ENCODE peak calls at places on chromosomes 7 and 10, in six cellular contexts. One of them, this sample, is unnamed.

GRCh38 chr10:63128443-63128842 is 4.7 kb upstream of the NRBF2 start:
- DNase-seq in AG04450: no peak
- DNase-seq in IMR-90: peak; percentile 70
- DNase-seq in GM12878: no peak
- DNase-seq in CD8-positive, alpha-beta memory T cell: no peak
- DNase-seq in CD8-positive, alpha-beta T cell: no peak
- DNase-seq in this sample: no peak

GRCh38 chr10:20040012-20040411 is 223.8 kb downstream of the PLXDC2 start:
- DNase-seq in CD8-positive, alpha-beta T cell: no peak
- DNase-seq in AG04450: no peak
- DNase-seq in CD8-positive, alpha-beta memory T cell: no peak
- DNase-seq in GM12878: no peak
- DNase-seq in IMR-90: no peak
- DNase-seq in this sample: no peak

GRCh38 chr7:159121068-159121467 is 23.6 kb downstream of the VIPR2 start:
- DNase-seq in IMR-90: no peak
- DNase-seq in CD8-positive, alpha-beta memory T cell: no peak
- DNase-seq in AG04450: no peak
- DNase-seq in GM12878: no peak
- DNase-seq in CD8-positive, alpha-beta T cell: no peak
- DNase-seq in this sample: no peak

GRCh38 chr10:7409732-7410168 is 1.1 kb downstream of the SFMBT2 start:
- DNase-seq in CD8-positive, alpha-beta memory T cell: no peak
- DNase-seq in GM12878: no peak
- DNase-seq in IMR-90: no peak
- DNase-seq in AG04450: no peak
- DNase-seq in CD8-positive, alpha-beta T cell: peak; percentile 17
- DNase-seq in this sample: no peak

GRCh38 chr10:108755661-108756060 is 1167.7 kb downstream of the XPNPEP1 start:
- DNase-seq in CD8-positive, alpha-beta T cell: no peak
- DNase-seq in IMR-90: no peak
- DNase-seq in CD8-positive, alpha-beta memory T cell: no peak
- DNase-seq in GM12878: no peak
- DNase-seq in AG04450: no peak
- DNase-seq in this sample: no peak

GRCh38 chr10:49351669-49352068 is 44.2 kb downstream of the DRGX start:
- DNase-seq in AG04450: no peak
- DNase-seq in IMR-90: no peak
- DNase-seq in CD8-positive, alpha-beta memory T cell: no peak
- DNase-seq in CD8-positive, alpha-beta T cell: no peak
- DNase-seq in GM12878: no peak
- DNase-seq in this sample: no peak

GRCh38 chr7:156474241-156474743 is 166.3 kb upstream of the RNF32 start:
- DNase-seq in CD8-positive, alpha-beta memory T cell: no peak
- DNase-seq in AG04450: peak; percentile 41
- DNase-seq in GM12878: peak; percentile 19
- DNase-seq in IMR-90: peak; percentile 90
- DNase-seq in CD8-positive, alpha-beta T cell: no peak
- DNase-seq in this sample: no peak

GRCh38 chr7:17444673-17445072 is 146.2 kb downstream of the AHR start:
- DNase-seq in CD8-positive, alpha-beta T cell: no peak
- DNase-seq in AG04450: no peak
- DNase-seq in IMR-90: peak; percentile 34
- DNase-seq in GM12878: no peak
- DNase-seq in CD8-positive, alpha-beta memory T cell: no peak
- DNase-seq in this sample: no peak

GRCh38 chr10:63699785-63700184 is 178.6 kb downstream of the REEP3 start:
- DNase-seq in GM12878: no peak
- DNase-seq in AG04450: no peak
- DNase-seq in CD8-positive, alpha-beta T cell: no peak
- DNase-seq in CD8-positive, alpha-beta memory T cell: no peak
- DNase-seq in IMR-90: peak; percentile 59
- DNase-seq in this sample: no peak

GRCh38 chr7:128304212-128304611 is 39.5 kb downstream of the RBM28 start:
- DNase-seq in CD8-positive, alpha-beta T cell: no peak
- DNase-seq in CD8-positive, alpha-beta memory T cell: no peak
- DNase-seq in AG04450: no peak
- DNase-seq in GM12878: no peak
- DNase-seq in IMR-90: no peak
- DNase-seq in this sample: no peak

GRCh38 chr10:43998021-43998809 is 349.5 kb upstream of the ZNF32 start:
- DNase-seq in IMR-90: peak; percentile 10
- DNase-seq in GM12878: no peak
- DNase-seq in CD8-positive, alpha-beta T cell: no peak
- DNase-seq in CD8-positive, alpha-beta memory T cell: no peak
- DNase-seq in AG04450: no peak
- DNase-seq in this sample: no peak

GRCh38 chr10:23457632-23458417 is 18.9 kb downstream of the OTUD1 start:
- DNase-seq in AG04450: no peak
- DNase-seq in CD8-positive, alpha-beta memory T cell: no peak
- DNase-seq in GM12878: no peak
- DNase-seq in IMR-90: no peak
- DNase-seq in CD8-positive, alpha-beta T cell: no peak
- DNase-seq in this sample: no peak

GRCh38 chr7:105269397-105269796 is 119.3 kb downstream of the SRPK2 start:
- DNase-seq in IMR-90: no peak
- DNase-seq in GM12878: no peak
- DNase-seq in AG04450: no peak
- DNase-seq in CD8-positive, alpha-beta memory T cell: no peak
- DNase-seq in CD8-positive, alpha-beta T cell: no peak
- DNase-seq in this sample: no peak

GRCh38 chr7:31478018-31478417 is 35.9 kb upstream of the ITPRID1 start:
- DNase-seq in CD8-positive, alpha-beta T cell: no peak
- DNase-seq in IMR-90: no peak
- DNase-seq in AG04450: no peak
- DNase-seq in GM12878: no peak
- DNase-seq in CD8-positive, alpha-beta memory T cell: no peak
- DNase-seq in this sample: no peak

GRCh38 chr7:34995757-34996156 is 41.5 kb downstream of the DPY19L1 start:
- DNase-seq in CD8-positive, alpha-beta memory T cell: no peak
- DNase-seq in GM12878: no peak
- DNase-seq in CD8-positive, alpha-beta T cell: no peak
- DNase-seq in IMR-90: no peak
- DNase-seq in AG04450: no peak
- DNase-seq in this sample: no peak

GRCh38 chr10:133278577-133279265 is 2.1 kb upstream of the ADAM8 start:
- DNase-seq in IMR-90: peak; percentile 49
- DNase-seq in AG04450: no peak
- DNase-seq in CD8-positive, alpha-beta memory T cell: peak; percentile 87
- DNase-seq in CD8-positive, alpha-beta T cell: peak; percentile 75
- DNase-seq in GM12878: no peak
- DNase-seq in this sample: no peak

GRCh38 chr7:4006687-4007086 is 675.4 kb upstream of the FOXK1 start:
- DNase-seq in CD8-positive, alpha-beta T cell: no peak
- DNase-seq in GM12878: no peak
- DNase-seq in CD8-positive, alpha-beta memory T cell: no peak
- DNase-seq in AG04450: no peak
- DNase-seq in IMR-90: no peak
- DNase-seq in this sample: no peak

GRCh38 chr10:114276671-114277070 is 37.6 kb downstream of the VWA2 start:
- DNase-seq in CD8-positive, alpha-beta T cell: no peak
- DNase-seq in GM12878: no peak
- DNase-seq in CD8-positive, alpha-beta memory T cell: no peak
- DNase-seq in IMR-90: no peak
- DNase-seq in AG04450: no peak
- DNase-seq in this sample: no peak

GRCh38 chr7:68699090-68699711 is 899.1 kb upstream of the AUTS2 start:
- DNase-seq in AG04450: peak; percentile 83
- DNase-seq in CD8-positive, alpha-beta T cell: no peak
- DNase-seq in CD8-positive, alpha-beta memory T cell: no peak
- DNase-seq in GM12878: no peak
- DNase-seq in IMR-90: peak; percentile 88
- DNase-seq in this sample: no peak

GRCh38 chr7:137546671-137547070 is 203.1 kb upstream of the PTN start:
- DNase-seq in AG04450: no peak
- DNase-seq in GM12878: no peak
- DNase-seq in CD8-positive, alpha-beta memory T cell: no peak
- DNase-seq in CD8-positive, alpha-beta T cell: no peak
- DNase-seq in IMR-90: peak; percentile 74
- DNase-seq in this sample: no peak

GRCh38 chr10:51879238-51879637 is 179.8 kb upstream of the CSTF2T start:
- DNase-seq in CD8-positive, alpha-beta T cell: no peak
- DNase-seq in AG04450: peak; percentile 91
- DNase-seq in IMR-90: peak; percentile 100
- DNase-seq in GM12878: peak; percentile 52
- DNase-seq in CD8-positive, alpha-beta memory T cell: no peak
- DNase-seq in this sample: no peak

GRCh38 chr7:94649313-94649924 is 6.5 kb downstream of the SGCE start:
- DNase-seq in CD8-positive, alpha-beta memory T cell: no peak
- DNase-seq in GM12878: no peak
- DNase-seq in CD8-positive, alpha-beta T cell: no peak
- DNase-seq in AG04450: no peak
- DNase-seq in IMR-90: peak; percentile 2
- DNase-seq in this sample: no peak

GRCh38 chr7:121126201-121126600 is 137.7 kb downstream of the CPED1 start:
- DNase-seq in CD8-positive, alpha-beta T cell: no peak
- DNase-seq in GM12878: no peak
- DNase-seq in CD8-positive, alpha-beta memory T cell: no peak
- DNase-seq in AG04450: no peak
- DNase-seq in IMR-90: no peak
- DNase-seq in this sample: no peak

GRCh38 chr7:16420649-16421332 is 547 bp downstream of the CRPPA start:
- DNase-seq in CD8-positive, alpha-beta memory T cell: peak; percentile 93
- DNase-seq in IMR-90: peak; percentile 82
- DNase-seq in GM12878: peak; percentile 45
- DNase-seq in AG04450: peak; percentile 63
- DNase-seq in CD8-positive, alpha-beta T cell: peak; percentile 81
- DNase-seq in this sample: peak; percentile 68

GRCh38 chr10:43211030-43211429 is 55.8 kb downstream of the RASGEF1A start:
- DNase-seq in AG04450: no peak
- DNase-seq in IMR-90: peak; percentile 15
- DNase-seq in CD8-positive, alpha-beta T cell: no peak
- DNase-seq in CD8-positive, alpha-beta memory T cell: peak; percentile 10
- DNase-seq in GM12878: no peak
- DNase-seq in this sample: no peak

GRCh38 chr10:75431180-75432111 is at the start of gene LRMDA:
- DNase-seq in IMR-90: no peak
- DNase-seq in CD8-positive, alpha-beta memory T cell: no peak
- DNase-seq in GM12878: no peak
- DNase-seq in CD8-positive, alpha-beta T cell: no peak
- DNase-seq in AG04450: no peak
- DNase-seq in this sample: no peak

GRCh38 chr7:28132959-28133745 is 47.4 kb downstream of the JAZF1 start:
- DNase-seq in IMR-90: no peak
- DNase-seq in CD8-positive, alpha-beta T cell: no peak
- DNase-seq in CD8-positive, alpha-beta memory T cell: no peak
- DNase-seq in GM12878: no peak
- DNase-seq in AG04450: no peak
- DNase-seq in this sample: no peak

GRCh38 chr7:131183611-131184119 is 144.0 kb upstream of the MKLN1 start:
- DNase-seq in CD8-positive, alpha-beta memory T cell: peak; percentile 49
- DNase-seq in CD8-positive, alpha-beta T cell: peak; percentile 40
- DNase-seq in AG04450: no peak
- DNase-seq in IMR-90: peak; percentile 15
- DNase-seq in GM12878: no peak
- DNase-seq in this sample: no peak

GRCh38 chr7:116560021-116560970 is 35.5 kb downstream of the CAV1 start:
- DNase-seq in CD8-positive, alpha-beta memory T cell: no peak
- DNase-seq in CD8-positive, alpha-beta T cell: no peak
- DNase-seq in GM12878: no peak
- DNase-seq in AG04450: no peak
- DNase-seq in IMR-90: no peak
- DNase-seq in this sample: no peak
- H3K27ac ChIP-seq in CD8-positive, alpha-beta memory T cell: no peak overlapping the region
- H3K27ac ChIP-seq in CD8-positive, alpha-beta T cell: no peak overlapping the region
- H3K27ac ChIP-seq in GM12878: no peak overlapping the region
- H3K27ac ChIP-seq in AG04450: no peak overlapping the region
- H3K27ac ChIP-seq in IMR-90: no peak overlapping the region
- H3K27ac ChIP-seq in this sample: no peak overlapping the region

GRCh38 chr7:152735443-152736004 is 24.0 kb upstream of the ACTR3B start:
- DNase-seq in IMR-90: peak; percentile 11
- DNase-seq in CD8-positive, alpha-beta memory T cell: no peak
- DNase-seq in GM12878: no peak
- DNase-seq in CD8-positive, alpha-beta T cell: no peak
- DNase-seq in AG04450: no peak
- DNase-seq in this sample: no peak

GRCh38 chr7:152743600-152743999 is 16.0 kb upstream of the ACTR3B start:
- DNase-seq in CD8-positive, alpha-beta T cell: no peak
- DNase-seq in IMR-90: no peak
- DNase-seq in CD8-positive, alpha-beta memory T cell: no peak
- DNase-seq in AG04450: no peak
- DNase-seq in GM12878: no peak
- DNase-seq in this sample: no peak

GRCh38 chr7:152733286-152733934 is 26.1 kb upstream of the ACTR3B start:
- DNase-seq in GM12878: no peak
- DNase-seq in CD8-positive, alpha-beta T cell: no peak
- DNase-seq in IMR-90: no peak
- DNase-seq in AG04450: no peak
- DNase-seq in CD8-positive, alpha-beta memory T cell: no peak
- DNase-seq in this sample: no peak

DNA sequence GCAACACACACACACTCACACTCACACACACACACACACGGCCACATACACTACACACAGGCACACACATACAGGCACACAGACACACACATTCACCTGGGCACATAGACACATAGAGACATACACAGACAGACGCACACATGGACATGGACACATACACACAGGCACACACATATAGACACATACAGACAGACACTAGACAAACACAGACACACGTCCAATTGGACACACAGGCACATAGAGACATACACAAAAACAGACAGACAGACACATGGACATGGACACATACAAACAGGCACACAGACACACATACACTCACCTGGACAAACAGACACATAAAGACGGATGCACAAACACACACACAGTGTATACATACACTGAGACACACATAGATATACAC is 21.7 kb upstream of the ACTR3B start:
- DNase-seq in IMR-90: no peak
- DNase-seq in GM12878: no peak
- DNase-seq in CD8-positive, alpha-beta memory T cell: no peak
- DNase-seq in CD8-positive, alpha-beta T cell: no peak
- DNase-seq in AG04450: no peak
- DNase-seq in this sample: no peak
- H3K27me3 ChIP-seq in IMR-90: no peaks in the 10 kb centered on the region
- H3K27me3 ChIP-seq in GM12878: no peaks in the 10 kb centered on the region
- H3K27me3 ChIP-seq in CD8-positive, alpha-beta memory T cell: no peaks in the 10 kb centered on the region
- H3K27me3 ChIP-seq in CD8-positive, alpha-beta T cell: no peaks in the 10 kb centered on the region
- H3K27me3 ChIP-seq in AG04450: no peaks in the 10 kb centered on the region
- H3K27me3 ChIP-seq in this sample: no peaks in the 10 kb centered on the region

GRCh38 chr7:107982463-107982862 is 20.5 kb downstream of the LAMB1 start:
- DNase-seq in IMR-90: no peak
- DNase-seq in GM12878: no peak
- DNase-seq in AG04450: no peak
- DNase-seq in CD8-positive, alpha-beta T cell: no peak
- DNase-seq in CD8-positive, alpha-beta memory T cell: no peak
- DNase-seq in this sample: no peak
- H3K27ac ChIP-seq in IMR-90: no peak overlapping the region
- H3K27ac ChIP-seq in GM12878: no peak overlapping the region
- H3K27ac ChIP-seq in AG04450: no peak overlapping the region
- H3K27ac ChIP-seq in CD8-positive, alpha-beta T cell: no peak overlapping the region
- H3K27ac ChIP-seq in CD8-positive, alpha-beta memory T cell: no peak overlapping the region
- H3K27ac ChIP-seq in this sample: no peak overlapping the region

DNA sequence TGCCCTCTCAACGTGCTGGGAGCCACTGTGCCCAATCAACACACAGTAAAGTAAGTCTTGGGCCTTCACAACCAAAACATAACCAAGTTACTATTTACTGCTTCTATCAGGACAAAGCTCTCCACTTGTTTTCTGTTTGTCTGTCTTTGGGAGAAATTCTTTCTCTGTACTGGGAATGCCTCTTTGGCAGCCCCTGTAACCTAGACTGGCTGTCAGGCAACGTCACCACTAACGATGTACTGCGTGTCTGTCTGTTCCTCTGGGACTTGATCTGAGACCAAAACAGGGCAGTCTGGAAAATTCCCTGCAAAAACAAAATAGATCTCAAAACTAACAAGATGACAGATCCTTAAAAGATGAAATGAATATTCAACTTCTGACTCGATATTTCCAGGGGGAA is 113.0 kb downstream of the SMURF1 start:
- DNase-seq in AG04450: no peak
- DNase-seq in IMR-90: no peak
- DNase-seq in CD8-positive, alpha-beta memory T cell: no peak
- DNase-seq in CD8-positive, alpha-beta T cell: no peak
- DNase-seq in GM12878: no peak
- DNase-seq in this sample: no peak
- H3K27me3 ChIP-seq in AG04450: no peaks in the 10 kb centered on the region
- H3K27me3 ChIP-seq in IMR-90: no peaks in the 10 kb centered on the region
- H3K27me3 ChIP-seq in CD8-positive, alpha-beta memory T cell: no peaks in the 10 kb centered on the region
- H3K27me3 ChIP-seq in CD8-positive, alpha-beta T cell: no peaks in the 10 kb centered on the region
- H3K27me3 ChIP-seq in GM12878: no peaks in the 10 kb centered on the region
- H3K27me3 ChIP-seq in this sample: no peaks in the 10 kb centered on the region